ENCODE peak calls at places on chromosomes 5 and 9, in ten cellular contexts. One of them, this sample, is unnamed.

GRCh38 chr5:54387659-54388232 is 67.8 kb upstream of the HSPB3 start:
- DNase-seq in lung: no peak
- DNase-seq in iris pigment epithelial cell: peak
- DNase-seq in CMK: no peak
- DNase-seq in ACHN: no peak
- DNase-seq in left kidney: no peak
- DNase-seq in left lung: no peak
- DNase-seq in PC-3: no peak
- DNase-seq in left ventricle myocardium inferior: no peak
- DNase-seq in colonic mucosa: no peak
- DNase-seq in this sample: peak

GRCh38 chr5:133362438-133362837 is 249.9 kb downstream of the FSTL4 start:
- DNase-seq in CMK: no peak
- DNase-seq in ACHN: no peak
- DNase-seq in colonic mucosa: no peak
- DNase-seq in lung: no peak
- DNase-seq in left kidney: no peak
- DNase-seq in PC-3: no peak
- DNase-seq in left ventricle myocardium inferior: no peak
- DNase-seq in left lung: no peak
- DNase-seq in iris pigment epithelial cell: no peak
- DNase-seq in this sample: no peak

GRCh38 chr9:77961541-77961940 is 70.1 kb downstream of the GNAQ start:
- DNase-seq in PC-3: no peak
- DNase-seq in ACHN: no peak
- DNase-seq in CMK: no peak
- DNase-seq in lung: no peak
- DNase-seq in left lung: no peak
- DNase-seq in left kidney: no peak
- DNase-seq in colonic mucosa: no peak
- DNase-seq in left ventricle myocardium inferior: no peak
- DNase-seq in iris pigment epithelial cell: no peak
- DNase-seq in this sample: no peak

GRCh38 chr9:94011134-94011533 is 56.0 kb upstream of the BARX1 start:
- DNase-seq in lung: no peak
- DNase-seq in ACHN: no peak
- DNase-seq in colonic mucosa: peak
- DNase-seq in PC-3: peak
- DNase-seq in CMK: no peak
- DNase-seq in left kidney: no peak
- DNase-seq in iris pigment epithelial cell: no peak
- DNase-seq in left lung: peak
- DNase-seq in left ventricle myocardium inferior: no peak
- DNase-seq in this sample: no peak

GRCh38 chr5:31062878-31063277 is 130.6 kb upstream of the CDH6 start:
- DNase-seq in left ventricle myocardium inferior: no peak
- DNase-seq in lung: no peak
- DNase-seq in CMK: no peak
- DNase-seq in iris pigment epithelial cell: no peak
- DNase-seq in left kidney: no peak
- DNase-seq in ACHN: no peak
- DNase-seq in left lung: no peak
- DNase-seq in PC-3: no peak
- DNase-seq in colonic mucosa: no peak
- DNase-seq in this sample: no peak

GRCh38 chr5:54838843-54839242 is 146.6 kb downstream of the ESM1 start:
- DNase-seq in iris pigment epithelial cell: no peak
- DNase-seq in left kidney: no peak
- DNase-seq in lung: no peak
- DNase-seq in CMK: no peak
- DNase-seq in colonic mucosa: no peak
- DNase-seq in ACHN: no peak
- DNase-seq in left ventricle myocardium inferior: no peak
- DNase-seq in PC-3: no peak
- DNase-seq in left lung: no peak
- DNase-seq in this sample: no peak

GRCh38 chr5:82445729-82446349 is 167.7 kb upstream of the RPS23 start:
- DNase-seq in left kidney: peak
- DNase-seq in iris pigment epithelial cell: no peak
- DNase-seq in CMK: no peak
- DNase-seq in left lung: no peak
- DNase-seq in colonic mucosa: no peak
- DNase-seq in ACHN: no peak
- DNase-seq in left ventricle myocardium inferior: no peak
- DNase-seq in lung: no peak
- DNase-seq in PC-3: no peak
- DNase-seq in this sample: no peak

GRCh38 chr5:98999631-99000030 is 70.8 kb upstream of the CHD1 start:
- DNase-seq in left lung: no peak
- DNase-seq in iris pigment epithelial cell: no peak
- DNase-seq in lung: no peak
- DNase-seq in PC-3: no peak
- DNase-seq in ACHN: no peak
- DNase-seq in colonic mucosa: no peak
- DNase-seq in CMK: no peak
- DNase-seq in left kidney: no peak
- DNase-seq in left ventricle myocardium inferior: no peak
- DNase-seq in this sample: no peak

GRCh38 chr9:100027543-100027942 is 71.3 kb downstream of the ERP44 start:
- DNase-seq in CMK: no peak
- DNase-seq in lung: no peak
- DNase-seq in PC-3: no peak
- DNase-seq in iris pigment epithelial cell: no peak
- DNase-seq in ACHN: no peak
- DNase-seq in left kidney: no peak
- DNase-seq in left ventricle myocardium inferior: no peak
- DNase-seq in colonic mucosa: no peak
- DNase-seq in left lung: no peak
- DNase-seq in this sample: no peak

GRCh38 chr9:37026085-37026935 is 7.8 kb downstream of the PAX5 start:
- DNase-seq in left lung: no peak
- DNase-seq in CMK: no peak
- DNase-seq in left ventricle myocardium inferior: no peak
- DNase-seq in lung: no peak
- DNase-seq in PC-3: no peak
- DNase-seq in ACHN: peak
- DNase-seq in iris pigment epithelial cell: no peak
- DNase-seq in colonic mucosa: no peak
- DNase-seq in left kidney: peak
- DNase-seq in this sample: peak

GRCh38 chr5:82298668-82299067 is 20.5 kb upstream of the RPS23 start:
- DNase-seq in left kidney: no peak
- DNase-seq in PC-3: no peak
- DNase-seq in colonic mucosa: no peak
- DNase-seq in lung: no peak
- DNase-seq in left ventricle myocardium inferior: no peak
- DNase-seq in iris pigment epithelial cell: no peak
- DNase-seq in CMK: no peak
- DNase-seq in ACHN: no peak
- DNase-seq in left lung: no peak
- DNase-seq in this sample: peak

GRCh38 chr5:32083981-32084430 is 90.1 kb downstream of the GOLPH3 start:
- DNase-seq in CMK: no peak
- DNase-seq in lung: no peak
- DNase-seq in colonic mucosa: no peak
- DNase-seq in left lung: no peak
- DNase-seq in left kidney: no peak
- DNase-seq in PC-3: no peak
- DNase-seq in left ventricle myocardium inferior: no peak
- DNase-seq in ACHN: no peak
- DNase-seq in iris pigment epithelial cell: no peak
- DNase-seq in this sample: no peak

GRCh38 chr5:176425138-176425537 is 8.8 kb upstream of the CLTB start:
- DNase-seq in left kidney: no peak
- DNase-seq in colonic mucosa: no peak
- DNase-seq in CMK: no peak
- DNase-seq in left lung: no peak
- DNase-seq in left ventricle myocardium inferior: no peak
- DNase-seq in lung: no peak
- DNase-seq in ACHN: no peak
- DNase-seq in PC-3: peak
- DNase-seq in iris pigment epithelial cell: peak
- DNase-seq in this sample: no peak

GRCh38 chr5:5105531-5105930 is 34.6 kb upstream of the ADAMTS16 start:
- DNase-seq in ACHN: no peak
- DNase-seq in left kidney: no peak
- DNase-seq in left lung: no peak
- DNase-seq in left ventricle myocardium inferior: no peak
- DNase-seq in iris pigment epithelial cell: no peak
- DNase-seq in lung: no peak
- DNase-seq in PC-3: peak
- DNase-seq in CMK: no peak
- DNase-seq in colonic mucosa: no peak
- DNase-seq in this sample: peak

GRCh38 chr9:68472119-68472518 is 68.6 kb downstream of the TMEM252 start:
- DNase-seq in CMK: no peak
- DNase-seq in left kidney: no peak
- DNase-seq in left lung: no peak
- DNase-seq in lung: no peak
- DNase-seq in ACHN: no peak
- DNase-seq in colonic mucosa: no peak
- DNase-seq in PC-3: peak
- DNase-seq in iris pigment epithelial cell: no peak
- DNase-seq in left ventricle myocardium inferior: no peak
- DNase-seq in this sample: no peak

GRCh38 chr9:115144706-115145105 is 26.7 kb upstream of the TNC start:
- DNase-seq in left ventricle myocardium inferior: no peak
- DNase-seq in PC-3: no peak
- DNase-seq in lung: no peak
- DNase-seq in iris pigment epithelial cell: no peak
- DNase-seq in ACHN: no peak
- DNase-seq in left kidney: no peak
- DNase-seq in colonic mucosa: no peak
- DNase-seq in CMK: no peak
- DNase-seq in left lung: no peak
- DNase-seq in this sample: no peak

GRCh38 chr5:12141496-12141895 is 237.2 kb upstream of the CTNND2 start:
- DNase-seq in PC-3: peak
- DNase-seq in CMK: no peak
- DNase-seq in colonic mucosa: no peak
- DNase-seq in iris pigment epithelial cell: no peak
- DNase-seq in left ventricle myocardium inferior: no peak
- DNase-seq in lung: no peak
- DNase-seq in left kidney: no peak
- DNase-seq in ACHN: no peak
- DNase-seq in left lung: no peak
- DNase-seq in this sample: peak

GRCh38 chr5:179033004-179033580 is 9.5 kb downstream of the ZNF879 start:
- DNase-seq in colonic mucosa: no peak
- DNase-seq in iris pigment epithelial cell: no peak
- DNase-seq in ACHN: no peak
- DNase-seq in PC-3: no peak
- DNase-seq in left kidney: no peak
- DNase-seq in lung: no peak
- DNase-seq in left lung: no peak
- DNase-seq in CMK: no peak
- DNase-seq in left ventricle myocardium inferior: no peak
- DNase-seq in this sample: no peak

GRCh38 chr5:114367029-114367428 is 5.2 kb downstream of the KCNN2 start:
- DNase-seq in lung: no peak
- DNase-seq in CMK: no peak
- DNase-seq in colonic mucosa: no peak
- DNase-seq in left kidney: peak
- DNase-seq in PC-3: peak
- DNase-seq in left ventricle myocardium inferior: no peak
- DNase-seq in left lung: no peak
- DNase-seq in ACHN: no peak
- DNase-seq in iris pigment epithelial cell: peak
- DNase-seq in this sample: peak

GRCh38 chr9:96420468-96421219 is 2.5 kb upstream of the ZNF367 start:
- DNase-seq in left lung: no peak
- DNase-seq in left kidney: peak
- DNase-seq in CMK: no peak
- DNase-seq in colonic mucosa: peak
- DNase-seq in lung: peak
- DNase-seq in ACHN: peak
- DNase-seq in iris pigment epithelial cell: peak
- DNase-seq in left ventricle myocardium inferior: no peak
- DNase-seq in PC-3: peak
- DNase-seq in this sample: peak

GRCh38 chr9:126690431-126691051 is 76.8 kb downstream of the LMX1B start:
- DNase-seq in CMK: no peak
- DNase-seq in left ventricle myocardium inferior: peak
- DNase-seq in iris pigment epithelial cell: peak
- DNase-seq in ACHN: peak
- DNase-seq in lung: peak
- DNase-seq in left kidney: peak
- DNase-seq in PC-3: peak
- DNase-seq in left lung: peak
- DNase-seq in colonic mucosa: peak
- DNase-seq in this sample: peak

GRCh38 chr5:145946112-145946861 is 9.9 kb downstream of the SH3RF2 start:
- DNase-seq in PC-3: peak
- DNase-seq in colonic mucosa: no peak
- DNase-seq in lung: no peak
- DNase-seq in left lung: no peak
- DNase-seq in left kidney: no peak
- DNase-seq in ACHN: peak
- DNase-seq in iris pigment epithelial cell: peak
- DNase-seq in left ventricle myocardium inferior: peak
- DNase-seq in CMK: no peak
- DNase-seq in this sample: peak

GRCh38 chr5:92694067-92694466 is 887.0 kb downstream of the NR2F1-AS1 start:
- DNase-seq in left ventricle myocardium inferior: no peak
- DNase-seq in lung: no peak
- DNase-seq in PC-3: no peak
- DNase-seq in iris pigment epithelial cell: no peak
- DNase-seq in left kidney: no peak
- DNase-seq in colonic mucosa: no peak
- DNase-seq in ACHN: no peak
- DNase-seq in CMK: no peak
- DNase-seq in left lung: no peak
- DNase-seq in this sample: no peak

GRCh38 chr9:106927916-106928315 is 65.0 kb downstream of the ZNF462 start:
- DNase-seq in ACHN: no peak
- DNase-seq in left kidney: no peak
- DNase-seq in iris pigment epithelial cell: no peak
- DNase-seq in left ventricle myocardium inferior: no peak
- DNase-seq in PC-3: no peak
- DNase-seq in left lung: no peak
- DNase-seq in lung: no peak
- DNase-seq in colonic mucosa: no peak
- DNase-seq in CMK: no peak
- DNase-seq in this sample: no peak

GRCh38 chr9:91500509-91501011 is 76.9 kb upstream of the NFIL3 start:
- DNase-seq in ACHN: peak
- DNase-seq in lung: no peak
- DNase-seq in PC-3: peak
- DNase-seq in left lung: no peak
- DNase-seq in CMK: no peak
- DNase-seq in left ventricle myocardium inferior: no peak
- DNase-seq in left kidney: no peak
- DNase-seq in iris pigment epithelial cell: peak
- DNase-seq in colonic mucosa: no peak
- DNase-seq in this sample: peak

GRCh38 chr5:119016125-119016774 is 27.9 kb upstream of the DTWD2 start:
- DNase-seq in PC-3: no peak
- DNase-seq in ACHN: no peak
- DNase-seq in lung: no peak
- DNase-seq in CMK: no peak
- DNase-seq in left kidney: no peak
- DNase-seq in colonic mucosa: no peak
- DNase-seq in iris pigment epithelial cell: no peak
- DNase-seq in left ventricle myocardium inferior: no peak
- DNase-seq in left lung: no peak
- DNase-seq in this sample: no peak

GRCh38 chr5:37837101-37838032 is 2.5 kb downstream of the GDNF start:
- DNase-seq in PC-3: peak
- DNase-seq in colonic mucosa: peak
- DNase-seq in left lung: peak
- DNase-seq in left kidney: peak
- DNase-seq in iris pigment epithelial cell: peak
- DNase-seq in left ventricle myocardium inferior: peak
- DNase-seq in CMK: peak
- DNase-seq in ACHN: peak
- DNase-seq in lung: peak
- DNase-seq in this sample: peak

GRCh38 chr5:26881901-26882300 is 156.5 kb downstream of the CDH9 start:
- DNase-seq in left ventricle myocardium inferior: no peak
- DNase-seq in lung: no peak
- DNase-seq in left lung: no peak
- DNase-seq in colonic mucosa: no peak
- DNase-seq in CMK: no peak
- DNase-seq in iris pigment epithelial cell: no peak
- DNase-seq in PC-3: peak
- DNase-seq in left kidney: no peak
- DNase-seq in ACHN: no peak
- DNase-seq in this sample: peak

This sample was measured in ELR.